ENCODE peak calls at places on chromosomes 5 and 9, in four cellular contexts. M is A172, Q is esophagus muscularis mucosa, Y is globus pallidus. T is an unnamed sample.

GRCh38 chr9:371349-371748 is 156.7 kb downstream of the DOCK8 start:
- DNase-seq in M (peak; percentile 21), Q (no peak), Y (no peak), T (no peak)

GRCh38 chr5:124801551-124801950 is 55.1 kb upstream of the ZNF608 start:
- DNase-seq in M (no peak), Q (no peak), Y (no peak), T (no peak)

GRCh38 chr9:112180387-112180881 is 5.3 kb upstream of the SUSD1 start:
- DNase-seq in M (peak; percentile 26), Q (no peak), Y (no peak), T (peak; percentile 56)

GRCh38 chr5:35316611-35317307 is 86.5 kb upstream of the PRLR start:
- DNase-seq in M (no peak), Q (no peak), Y (no peak), T (no peak)

GRCh38 chr5:56340196-56340980 is 107.3 kb upstream of the ANKRD55 start:
- DNase-seq in M (no peak), Q (no peak), Y (no peak), T (peak; percentile 57)

GRCh38 chr5:147461915-147462314 is 48.0 kb downstream of the DPYSL3 start:
- DNase-seq in M (no peak), Q (no peak), Y (no peak), T (peak; percentile 64)

GRCh38 chr5:135825373-135826220 is 8.9 kb upstream of the SLC25A48 start:
- DNase-seq in M (no peak), Q (peak; percentile 85), Y (no peak), T (no peak)

GRCh38 chr9:86321373-86321772 is 32.8 kb downstream of the TUT7 start:
- DNase-seq in M (peak; percentile 70), Q (no peak), Y (no peak), T (peak; percentile 97)

GRCh38 chr5:11504794-11505193 is 399.5 kb downstream of the CTNND2 start:
- DNase-seq in M (peak; percentile 48), Q (no peak), Y (no peak), T (no peak)

GRCh38 chr9:24257726-24258125 is 288.0 kb downstream of the IZUMO3 start:
- DNase-seq in M (peak; percentile 81), Q (no peak), Y (no peak), T (no peak)

GRCh38 chr5:160181965-160182622 is 47.2 kb upstream of the FABP6 start:
- DNase-seq in M (peak; percentile 68), Q (no peak), Y (no peak), T (peak; percentile 44)

GRCh38 chr9:123316053-123316718 is 39.8 kb upstream of the CRB2 start:
- DNase-seq in M (no peak), Q (no peak), Y (no peak), T (no peak)

GRCh38 chr5:105956456-105957177 is 1714.1 kb downstream of the EFNA5 start:
- DNase-seq in M (peak; percentile 33), Q (no peak), Y (no peak), T (no peak)

GRCh38 chr5:171308453-171309275 is at the start of gene TLX3:
- DNase-seq in M (no peak), Q (no peak), Y (no peak), T (peak; percentile 39)

GRCh38 chr5:117800261-117800660 is 1188.1 kb downstream of the DTWD2 start:
- DNase-seq in M (peak; percentile 6), Q (no peak), Y (no peak), T (peak; percentile 46)

GRCh38 chr5:88251048-88251711 is 17.5 kb downstream of the TMEM161B start:
- DNase-seq in M (peak; percentile 56), Q (no peak), Y (no peak), T (peak; percentile 23)

GRCh38 chr9:33306037-33306436 is 15.7 kb downstream of the NFX1 start:
- DNase-seq in M (no peak), Q (no peak), Y (no peak), T (no peak)

GRCh38 chr5:36874465-36874864 is 2.1 kb upstream of the NIPBL start:
- DNase-seq in M (peak; percentile 2), Q (no peak), Y (peak; percentile 21), T (peak; percentile 6)

GRCh38 chr9:133990366-133991210 is 1.5 kb downstream of the VAV2 start:
- DNase-seq in M (peak; percentile 84), Q (no peak), Y (no peak), T (peak; percentile 89)

GRCh38 chr5:139668064-139668880 is 20.1 kb downstream of the CXXC5 start:
- DNase-seq in M (no peak), Q (no peak), Y (peak; percentile 64), T (peak; percentile 85)

GRCh38 chr9:36504154-36504550 is 68.5 kb upstream of the MELK start:
- DNase-seq in M (no peak), Q (no peak), Y (no peak), T (no peak)

GRCh38 chr5:97165726-97166125 is 17.3 kb downstream of the RIOK2 start:
- DNase-seq in M (no peak), Q (no peak), Y (no peak), T (no peak)

GRCh38 chr5:16871746-16872339 is 64.2 kb downstream of the MYO10 start:
- DNase-seq in M (peak; percentile 64), Q (no peak), Y (no peak), T (peak; percentile 90)

GRCh38 chr5:39173069-39173468 is 46.3 kb downstream of the FYB1 start:
- DNase-seq in M (no peak), Q (no peak), Y (no peak), T (no peak)

GRCh38 chr5:139844472-139845145 is 49.0 kb downstream of the PSD2 start:
- DNase-seq in M (peak; percentile 68), Q (no peak), Y (peak; percentile 83), T (peak; percentile 71)

GRCh38 chr9:18684608-18685317 is 210.8 kb downstream of the ADAMTSL1 start:
- DNase-seq in M (no peak), Q (no peak), Y (peak; percentile 45), T (no peak)

GRCh38 chr9:77879344-77880089 is 152.1 kb downstream of the GNAQ start:
- DNase-seq in M (peak; percentile 32), Q (no peak), Y (no peak), T (peak; percentile 21)

GRCh38 chr5:74336286-74336685 is 304.2 kb downstream of the ENC1 start:
- DNase-seq in M (no peak), Q (no peak), Y (no peak), T (no peak)

GRCh38 chr9:87337335-87338074 is 160.2 kb upstream of the DAPK1 start:
- DNase-seq in M (peak; percentile 46), Q (peak; percentile 81), Y (no peak), T (peak; percentile 71)

GRCh38 chr9:88106492-88106891 is 31.8 kb downstream of the SPATA31C2 start:
- DNase-seq in M (peak; percentile 69), Q (no peak), Y (no peak), T (peak; percentile 48)